ENCODE peak calls at places on chromosomes 7 and 10, in four cellular contexts. D is Calu3, X is cardiac fibroblast, W is EL. B is an unnamed sample.

GRCh38 chr10:77563638-77564270 is 73.9 kb downstream of the KCNMA1 start:
- DNase-seq in D (peak), W (no peak), X (no peak), B (no peak)

GRCh38 chr7:98038731-98039130 is 48.7 kb upstream of the OCM2 start:
- DNase-seq in W (no peak), D (no peak), X (no peak), B (no peak)

GRCh38 chr7:32206987-32207386 is 136.8 kb upstream of the PDE1C start:
- DNase-seq in W (peak), X (peak), D (peak), B (peak)

GRCh38 chr7:27842094-27842493 is 102.1 kb downstream of the TAX1BP1 start:
- DNase-seq in W (no peak), X (no peak), D (no peak), B (no peak)

GRCh38 chr7:143458263-143458662 is 15.0 kb downstream of the TAS2R60 start:
- DNase-seq in X (no peak), D (no peak), W (peak), B (no peak)

GRCh38 chr10:72754275-72755032 is 62.5 kb downstream of the MCU start:
- DNase-seq in X (no peak), W (no peak), D (no peak), B (no peak)

GRCh38 chr10:62454696-62455451 is 80.7 kb downstream of the ZNF365 start:
- DNase-seq in W (peak), D (peak), X (peak), B (peak)

GRCh38 chr7:130695840-130696239 is 9.5 kb upstream of the TSGA13 start:
- DNase-seq in W (peak), D (peak), X (peak), B (peak)

GRCh38 chr10:73576178-73576889 is 14.8 kb downstream of the USP54 start:
- DNase-seq in D (no peak), W (peak), X (peak), B (no peak)

GRCh38 chr10:100076750-100077149 is 4.9 kb downstream of the CPN1 start:
- DNase-seq in D (no peak), W (no peak), X (no peak), B (no peak)

GRCh38 chr7:31108097-31108657 is 56.1 kb downstream of the ADCYAP1R1 start:
- DNase-seq in D (no peak), W (no peak), X (no peak), B (no peak)

GRCh38 chr10:5525581-5526271 is 965 bp downstream of the CALML3 start:
- DNase-seq in W (no peak), X (peak), D (no peak), B (no peak)

GRCh38 chr10:115773832-115774231 is 499.2 kb downstream of the GFRA1 start:
- DNase-seq in W (peak), D (no peak), X (no peak), B (no peak)

GRCh38 chr10:91576096-91576545 is 56.8 kb downstream of the PPP1R3C start:
- DNase-seq in W (peak), D (no peak), X (no peak), B (no peak)

GRCh38 chr10:74035324-74035723 is 37.4 kb downstream of the VCL start:
- DNase-seq in D (no peak), W (peak), X (peak), B (no peak)

B was measured in A172.